ENCODE peak calls at places on chromosome 14, in nine cellular contexts. W is astrocyte, N is psoas muscle, O is heart right ventricle, Y is PC-3, M is heart left ventricle, U is testis, Z is MM.1S, Q is IMR-90. A is an unnamed sample.

GRCh38 chr14:103260629-103261124 is 73.4 kb upstream of the EIF5 start:
- DNase-seq in W (peak; percentile 14), N (peak; percentile 34), O (peak; percentile 36), Y (peak; percentile 63), M (peak; percentile 52), U (peak; percentile 65), Z (no peak), Q (peak; percentile 63), A (peak; percentile 53)

GRCh38 chr14:61653507-61653906 is 41.8 kb upstream of the HIF1A start:
- DNase-seq in W (peak; percentile 62), N (no peak), O (no peak), Y (peak; percentile 94), M (peak; percentile 60), U (peak; percentile 36), Z (no peak), Q (peak; percentile 88), A (no peak)

GRCh38 chr14:48536318-48536717 is 860.9 kb upstream of the MDGA2 start:
- DNase-seq in W (no peak), N (no peak), O (no peak), Y (peak; percentile 43), M (no peak), U (peak; percentile 32), Z (no peak), Q (no peak), A (no peak)

GRCh38 chr14:40093800-40094199 is 661.6 kb upstream of the FBXO33 start:
- DNase-seq in W (peak; percentile 2), N (no peak), O (no peak), Y (peak; percentile 55), M (no peak), U (no peak), Z (no peak), Q (no peak), A (no peak)

GRCh38 chr14:45798659-45799058 is 545.7 kb upstream of the MIS18BP1 start:
- DNase-seq in W (no peak), N (no peak), O (no peak), Y (no peak), M (no peak), U (no peak), Z (no peak), Q (no peak), A (no peak)

GRCh38 chr14:93962701-93963601 is 13.4 kb downstream of the ASB2 start:
- DNase-seq in W (peak; percentile 16), N (no peak), O (no peak), Y (no peak), M (no peak), U (no peak), Z (peak; percentile 50), Q (peak; percentile 74), A (no peak)

GRCh38 chr14:95906591-95906990 is 30.0 kb downstream of the TUNAR start:
- DNase-seq in W (no peak), N (no peak), O (no peak), Y (no peak), M (no peak), U (no peak), Z (no peak), Q (peak; percentile 2), A (no peak)

GRCh38 chr14:48586099-48586498 is 910.7 kb upstream of the MDGA2 start:
- DNase-seq in W (no peak), N (no peak), O (no peak), Y (no peak), M (no peak), U (no peak), Z (no peak), Q (no peak), A (no peak)

GRCh38 chr14:65847065-65847847 is 434.7 kb downstream of the FUT8 start:
- DNase-seq in W (no peak), N (no peak), O (no peak), Y (no peak), M (no peak), U (no peak), Z (peak; percentile 28), Q (no peak), A (no peak)

GRCh38 chr14:93909429-93910128 is 17.6 kb upstream of the FAM181A start:
- DNase-seq in W (peak; percentile 8), N (no peak), O (no peak), Y (no peak), M (no peak), U (no peak), Z (no peak), Q (no peak), A (no peak)

GRCh38 chr14:42163136-42163535 is 556.5 kb downstream of the LRFN5 start:
- DNase-seq in W (no peak), N (no peak), O (no peak), Y (no peak), M (no peak), U (no peak), Z (no peak), Q (no peak), A (no peak)

GRCh38 chr14:102822311-102822863 is 45.1 kb downstream of the TRAF3 start:
- DNase-seq in W (no peak), N (no peak), O (no peak), Y (peak; percentile 28), M (no peak), U (no peak), Z (no peak), Q (peak; percentile 28), A (no peak)

GRCh38 chr14:103710771-103711392 is 4.4 kb downstream of the XRCC3 start:
- DNase-seq in W (no peak), N (no peak), O (no peak), Y (peak; percentile 31), M (no peak), U (no peak), Z (no peak), Q (no peak), A (no peak)

GRCh38 chr14:100022772-100023451 is 42.3 kb upstream of the EVL start:
- DNase-seq in W (peak; percentile 84), N (peak; percentile 49), O (no peak), Y (no peak), M (no peak), U (no peak), Z (no peak), Q (peak; percentile 59), A (peak; percentile 62)

GRCh38 chr14:69807192-69807591 is 10.2 kb upstream of the SLC10A1 start:
- DNase-seq in W (no peak), N (no peak), O (no peak), Y (no peak), M (no peak), U (no peak), Z (no peak), Q (no peak), A (no peak)

GRCh38 chr14:100307215-100308111 is 1.2 kb upstream of the SLC25A29 start:
- DNase-seq in W (no peak), N (peak; percentile 45), O (peak; percentile 38), Y (no peak), M (no peak), U (no peak), Z (no peak), Q (peak; percentile 17), A (no peak)

GRCh38 chr14:48035836-48036235 is 360.4 kb upstream of the MDGA2 start:
- DNase-seq in W (no peak), N (no peak), O (no peak), Y (no peak), M (no peak), U (no peak), Z (no peak), Q (no peak), A (no peak)

GRCh38 chr14:22333408-22334274 is 255.4 kb downstream of the DAD1 start:
- DNase-seq in W (peak; percentile 67), N (no peak), O (no peak), Y (peak; percentile 99), M (no peak), U (no peak), Z (no peak), Q (peak; percentile 68), A (peak; percentile 18)

GRCh38 chr14:103483600-103483999 is 39.0 kb downstream of the CKB start:
- DNase-seq in W (peak; percentile 92), N (no peak), O (no peak), Y (peak; percentile 98), M (no peak), U (no peak), Z (no peak), Q (peak; percentile 98), A (no peak)

GRCh38 chr14:99755629-99756603 is 37.3 kb upstream of the EML1 start:
- DNase-seq in W (peak; percentile 90), N (peak; percentile 93), O (peak; percentile 85), Y (peak; percentile 86), M (peak; percentile 79), U (peak; percentile 92), Z (no peak), Q (peak; percentile 95), A (peak; percentile 90)

GRCh38 chr14:72600551-72601330 is 293.2 kb downstream of the DPF3 start:
- DNase-seq in W (no peak), N (no peak), O (no peak), Y (no peak), M (no peak), U (no peak), Z (no peak), Q (no peak), A (no peak)

GRCh38 chr14:50954811-50955372 is 10.6 kb upstream of the PYGL start:
- DNase-seq in W (peak; percentile 48), N (no peak), O (no peak), Y (peak; percentile 82), M (no peak), U (no peak), Z (no peak), Q (peak; percentile 79), A (no peak)

GRCh38 chr14:77278461-77279230 is 7.6 kb upstream of the NGB start:
- DNase-seq in W (no peak), N (no peak), O (no peak), Y (no peak), M (no peak), U (peak; percentile 79), Z (no peak), Q (no peak), A (no peak)
- TF ChIP-seq CTCF in W (no peak), N (no peak), O (no peak), Y (peak; percentile 36), M (no peak), U (no peak), Z (no peak), Q (peak; percentile 7), A (no peak)

GRCh38 chr14:91330111-91330696 is 85.7 kb upstream of the GPR68 start:
- DNase-seq in W (no peak), N (no peak), O (no peak), Y (no peak), M (peak; percentile 32), U (no peak), Z (no peak), Q (no peak), A (no peak)
- H3K36me3 ChIP-seq in W (no peaks in the 10 kb centered on the region), N (no peaks in the 10 kb centered on the region), O (no peaks in the 10 kb centered on the region), Y (no peaks in the 10 kb centered on the region), M (no peaks in the 10 kb centered on the region), U (no peaks in the 10 kb centered on the region), Z (no peaks in the 10 kb centered on the region), Q (no peaks in the 10 kb centered on the region), A (no peaks in the 10 kb centered on the region)

DNA sequence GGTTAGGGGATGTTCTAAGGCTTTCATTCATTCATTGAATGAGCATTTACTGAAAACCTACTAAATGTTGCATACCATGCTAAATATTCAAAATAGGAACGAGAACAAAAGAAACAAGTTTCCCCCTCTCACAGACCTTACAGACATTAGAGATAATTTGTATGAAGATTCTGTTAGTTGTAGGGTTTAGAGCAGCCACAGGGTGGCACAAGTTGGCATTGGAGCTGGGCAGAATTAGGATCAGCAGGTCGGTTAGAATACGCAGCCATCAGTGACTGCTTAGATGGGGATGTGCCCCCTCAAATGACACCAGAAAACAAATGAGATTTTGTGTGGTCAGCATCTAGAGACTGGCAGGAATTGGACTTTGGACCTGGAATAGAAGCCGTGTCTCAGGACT is 166.3 kb upstream of the DAAM1 start:
- DNase-seq in W (no peak), N (no peak), O (no peak), Y (peak; percentile 77), M (no peak), U (peak; percentile 29), Z (no peak), Q (no peak), A (no peak)
- TF ChIP-seq CTCF in W (no peak), N (peak; percentile 38), O (no peak), Y (peak; percentile 97), M (no peak), U (no peak), Z (peak; percentile 22), Q (no peak), A (no peak)

GRCh38 chr14:91971188-91971778 is 23.8 kb upstream of the FBLN5 start:
- DNase-seq in W (no peak), N (no peak), O (no peak), Y (no peak), M (no peak), U (no peak), Z (no peak), Q (no peak), A (no peak)
- H3K36me3 ChIP-seq in W (peaks cover 35% of the 10 kb centered on the region), N (peaks cover 85% of the 10 kb centered on the region), O (peaks cover 99% of the 10 kb centered on the region), Y (peaks cover 7% of the 10 kb centered on the region), M (peaks cover 95% of the 10 kb centered on the region), U (no peaks in the 10 kb centered on the region), Z (no peaks in the 10 kb centered on the region), Q (peaks cover 20% of the 10 kb centered on the region), A (no peaks in the 10 kb centered on the region)